ENCODE peak calls at places on chromosomes 1 and 21, in four cellular contexts. B is GM04504, X is NCI-H2171, U is transverse colon. D is an unnamed sample.

GRCh38 chr1:170836146-170836545 is 99.2 kb upstream of the MROH9 start:
- DNase-seq in X (no peak), U (no peak), B (peak), D (peak)

GRCh38 chr1:176949033-176949662 is 215.4 kb downstream of the ASTN1 start:
- DNase-seq in B (peak), X (no peak), U (peak), D (no peak)

GRCh38 chr21:36976882-36977651 is 10.6 kb upstream of the HLCS start:
- DNase-seq in X (peak), U (peak), B (peak), D (peak)

GRCh38 chr1:152582647-152583046 is 2.3 kb upstream of the LCE3D start:
- DNase-seq in U (no peak), X (no peak), B (no peak), D (peak)

GRCh38 chr1:212118167-212118871 is 82.8 kb downstream of the DTL start:
- DNase-seq in B (no peak), X (no peak), U (no peak), D (no peak)

GRCh38 chr1:33257388-33257758 is 1.1 kb downstream of the ZNF362 start:
- DNase-seq in B (no peak), X (no peak), U (no peak), D (no peak)

GRCh38 chr1:212782422-212783154 is 9.0 kb downstream of the NSL1 start:
- DNase-seq in B (no peak), U (no peak), X (peak), D (peak)

GRCh38 chr1:10841059-10841458 is 44.6 kb upstream of the CASZ1 start:
- DNase-seq in U (no peak), B (no peak), X (peak), D (no peak)

GRCh38 chr1:158998781-158999161 is 10.9 kb upstream of the IFI16 start:
- DNase-seq in B (no peak), X (peak), U (peak), D (no peak)

GRCh38 chr1:222081859-222082258 is 340.0 kb upstream of the DUSP10 start:
- DNase-seq in X (no peak), U (no peak), B (no peak), D (no peak)

GRCh38 chr1:54080598-54081049 is 27.2 kb downstream of the TCEANC2 start:
- DNase-seq in X (no peak), U (no peak), B (no peak), D (no peak)

GRCh38 chr1:25996966-25997758 is 701 bp downstream of the PAFAH2 start:
- DNase-seq in B (no peak), U (peak), X (no peak), D (peak)

GRCh38 chr1:110034451-110035235 is at the start of gene STRIP1:
- DNase-seq in U (peak), X (peak), B (peak), D (peak)

GRCh38 chr21:35414511-35415139 is 365.5 kb upstream of the RUNX1 start:
- DNase-seq in X (no peak), B (no peak), U (no peak), D (no peak)

GRCh38 chr1:243596441-243597183 is 253.4 kb downstream of the AKT3 start:
- DNase-seq in B (peak), X (no peak), U (no peak), D (peak)

GRCh38 chr21:30126575-30126974 is 40.0 kb downstream of the CLDN17 start:
- DNase-seq in B (no peak), U (no peak), X (no peak), D (no peak)

GRCh38 chr21:39238275-39238674 is 55.0 kb upstream of the PSMG1 start:
- DNase-seq in B (no peak), X (no peak), U (no peak), D (no peak)

D was measured in HS-5.